ENCODE peak calls at places on chromosomes 6 and 20, in four cellular contexts. One of them, this sample, is unnamed.

GRCh38 chr6:31308050-31308844 is 36.4 kb upstream of the HLA-C start:
- DNase-seq in cerebellar cortex: peak; percentile 64
- DNase-seq in EL: no peak
- DNase-seq in activated T-helper 1 cell treated with Interleukin-2 at 50 U/mL for 16 hours: peak; percentile 68
- DNase-seq in this sample: peak; percentile 72

GRCh38 chr20:22830138-22830537 is 205.0 kb upstream of the SSTR4 start:
- DNase-seq in cerebellar cortex: no peak
- DNase-seq in EL: no peak
- DNase-seq in activated T-helper 1 cell treated with Interleukin-2 at 50 U/mL for 16 hours: no peak
- DNase-seq in this sample: no peak

GRCh38 chr6:84625510-84625909 is 138.9 kb downstream of the TBX18 start:
- DNase-seq in activated T-helper 1 cell treated with Interleukin-2 at 50 U/mL for 16 hours: no peak
- DNase-seq in EL: peak; percentile 18
- DNase-seq in cerebellar cortex: no peak
- DNase-seq in this sample: no peak

GRCh38 chr6:1027109-1027794 is 284.6 kb upstream of the FOXQ1 start:
- DNase-seq in EL: peak; percentile 80
- DNase-seq in cerebellar cortex: no peak
- DNase-seq in activated T-helper 1 cell treated with Interleukin-2 at 50 U/mL for 16 hours: no peak
- DNase-seq in this sample: no peak

GRCh38 chr6:122400121-122400450 is 634 bp downstream of the HSF2 start:
- DNase-seq in activated T-helper 1 cell treated with Interleukin-2 at 50 U/mL for 16 hours: no peak
- DNase-seq in cerebellar cortex: no peak
- DNase-seq in EL: peak; percentile 30
- DNase-seq in this sample: no peak

GRCh38 chr20:50348118-50348517 is 157.5 kb downstream of the CEBPB start:
- DNase-seq in activated T-helper 1 cell treated with Interleukin-2 at 50 U/mL for 16 hours: no peak
- DNase-seq in EL: no peak
- DNase-seq in cerebellar cortex: no peak
- DNase-seq in this sample: no peak

GRCh38 chr20:31861346-31862156 is 8.8 kb downstream of the DUSP15 start:
- DNase-seq in cerebellar cortex: peak; percentile 41
- DNase-seq in EL: peak; percentile 44
- DNase-seq in activated T-helper 1 cell treated with Interleukin-2 at 50 U/mL for 16 hours: peak; percentile 49
- DNase-seq in this sample: peak; percentile 65

GRCh38 chr6:156686429-156686939 is 90.7 kb upstream of the ARID1B start:
- DNase-seq in activated T-helper 1 cell treated with Interleukin-2 at 50 U/mL for 16 hours: peak; percentile 15
- DNase-seq in cerebellar cortex: peak; percentile 86
- DNase-seq in EL: no peak
- DNase-seq in this sample: peak; percentile 15

GRCh38 chr20:38001173-38001875 is 31.9 kb downstream of the TTI1 start:
- DNase-seq in activated T-helper 1 cell treated with Interleukin-2 at 50 U/mL for 16 hours: no peak
- DNase-seq in EL: peak; percentile 72
- DNase-seq in cerebellar cortex: no peak
- DNase-seq in this sample: no peak

GRCh38 chr6:110250838-110251237 is 70.6 kb downstream of the CDC40 start:
- DNase-seq in cerebellar cortex: no peak
- DNase-seq in EL: no peak
- DNase-seq in activated T-helper 1 cell treated with Interleukin-2 at 50 U/mL for 16 hours: no peak
- DNase-seq in this sample: no peak

GRCh38 chr6:167974644-167975344 is 22.7 kb upstream of the KIF25 start:
- DNase-seq in cerebellar cortex: no peak
- DNase-seq in EL: no peak
- DNase-seq in activated T-helper 1 cell treated with Interleukin-2 at 50 U/mL for 16 hours: no peak
- DNase-seq in this sample: no peak

GRCh38 chr6:80028591-80028990 is 24.1 kb downstream of the TTK start:
- DNase-seq in EL: no peak
- DNase-seq in activated T-helper 1 cell treated with Interleukin-2 at 50 U/mL for 16 hours: no peak
- DNase-seq in cerebellar cortex: no peak
- DNase-seq in this sample: no peak

GRCh38 chr6:13927203-13927602 is 2.5 kb downstream of the RNF182 start:
- DNase-seq in EL: no peak
- DNase-seq in cerebellar cortex: no peak
- DNase-seq in activated T-helper 1 cell treated with Interleukin-2 at 50 U/mL for 16 hours: no peak
- DNase-seq in this sample: no peak

GRCh38 chr6:157405986-157406385 is 25.0 kb downstream of the ZDHHC14 start:
- DNase-seq in EL: peak; percentile 69
- DNase-seq in cerebellar cortex: no peak
- DNase-seq in activated T-helper 1 cell treated with Interleukin-2 at 50 U/mL for 16 hours: no peak
- DNase-seq in this sample: no peak

GRCh38 chr6:82072113-82072512 is 175.4 kb downstream of the IBTK start:
- DNase-seq in cerebellar cortex: no peak
- DNase-seq in activated T-helper 1 cell treated with Interleukin-2 at 50 U/mL for 16 hours: no peak
- DNase-seq in EL: no peak
- DNase-seq in this sample: no peak

GRCh38 chr6:136067731-136068341 is 182.3 kb downstream of the MTFR2 start:
- DNase-seq in EL: peak; percentile 74
- DNase-seq in cerebellar cortex: no peak
- DNase-seq in activated T-helper 1 cell treated with Interleukin-2 at 50 U/mL for 16 hours: no peak
- DNase-seq in this sample: no peak

GRCh38 chr6:89799756-89800155 is 19.8 kb downstream of the MDN1 start:
- DNase-seq in EL: no peak
- DNase-seq in activated T-helper 1 cell treated with Interleukin-2 at 50 U/mL for 16 hours: no peak
- DNase-seq in cerebellar cortex: no peak
- DNase-seq in this sample: no peak

GRCh38 chr6:31559958-31560696 is 12.0 kb upstream of the LTA start:
- DNase-seq in EL: peak; percentile 96
- DNase-seq in activated T-helper 1 cell treated with Interleukin-2 at 50 U/mL for 16 hours: no peak
- DNase-seq in cerebellar cortex: no peak
- DNase-seq in this sample: no peak

GRCh38 chr6:16575655-16576054 is 185.6 kb downstream of the ATXN1 start:
- DNase-seq in activated T-helper 1 cell treated with Interleukin-2 at 50 U/mL for 16 hours: no peak
- DNase-seq in cerebellar cortex: no peak
- DNase-seq in EL: no peak
- DNase-seq in this sample: no peak

GRCh38 chr6:168400044-168400443 is 40.9 kb upstream of the SMOC2 start:
- DNase-seq in EL: no peak
- DNase-seq in cerebellar cortex: no peak
- DNase-seq in activated T-helper 1 cell treated with Interleukin-2 at 50 U/mL for 16 hours: no peak
- DNase-seq in this sample: no peak

GRCh38 chr20:49398401-49399144 is 83.9 kb downstream of the KCNB1 start:
- DNase-seq in EL: no peak
- DNase-seq in cerebellar cortex: no peak
- DNase-seq in activated T-helper 1 cell treated with Interleukin-2 at 50 U/mL for 16 hours: no peak
- DNase-seq in this sample: no peak

GRCh38 chr6:130794686-130795085 is 32.5 kb upstream of the SMLR1 start:
- DNase-seq in EL: no peak
- DNase-seq in cerebellar cortex: no peak
- DNase-seq in activated T-helper 1 cell treated with Interleukin-2 at 50 U/mL for 16 hours: no peak
- DNase-seq in this sample: no peak

GRCh38 chr6:138229072-138229471 is 10.8 kb upstream of the PBOV1 start:
- DNase-seq in EL: no peak
- DNase-seq in cerebellar cortex: no peak
- DNase-seq in activated T-helper 1 cell treated with Interleukin-2 at 50 U/mL for 16 hours: no peak
- DNase-seq in this sample: no peak

GRCh38 chr6:147285087-147285855 is 81.1 kb downstream of the STXBP5 start:
- DNase-seq in cerebellar cortex: peak; percentile 75
- DNase-seq in EL: peak; percentile 29
- DNase-seq in activated T-helper 1 cell treated with Interleukin-2 at 50 U/mL for 16 hours: no peak
- DNase-seq in this sample: no peak

GRCh38 chr20:37729452-37729851 is 35.6 kb downstream of the CTNNBL1 start:
- DNase-seq in EL: no peak
- DNase-seq in activated T-helper 1 cell treated with Interleukin-2 at 50 U/mL for 16 hours: no peak
- DNase-seq in cerebellar cortex: peak; percentile 71
- DNase-seq in this sample: no peak

GRCh38 chr20:341682-342081 is 5.2 kb upstream of the NRSN2 start:
- DNase-seq in EL: peak; percentile 94
- DNase-seq in activated T-helper 1 cell treated with Interleukin-2 at 50 U/mL for 16 hours: no peak
- DNase-seq in cerebellar cortex: no peak
- DNase-seq in this sample: no peak

GRCh38 chr6:48199502-48199901 is 88.5 kb upstream of the PTCHD4 start:
- DNase-seq in activated T-helper 1 cell treated with Interleukin-2 at 50 U/mL for 16 hours: no peak
- DNase-seq in cerebellar cortex: no peak
- DNase-seq in EL: no peak
- DNase-seq in this sample: no peak

GRCh38 chr6:41757931-41758640 is 10.9 kb upstream of the PGC start:
- DNase-seq in EL: no peak
- DNase-seq in cerebellar cortex: no peak
- DNase-seq in activated T-helper 1 cell treated with Interleukin-2 at 50 U/mL for 16 hours: no peak
- DNase-seq in this sample: no peak

This sample was measured in CD4-positive, alpha-beta T cell.